ENCODE peak calls at places on chromosome 20, in eight cellular contexts. H, Q, L, C, J, Y, D and K are unnamed samples.

GRCh38 chr20:55684578-55684977 is 320.7 kb downstream of the CBLN4 start:
- DNase-seq in H (no peak), Q (no peak), L (no peak), C (no peak), J (no peak), Y (no peak), D (no peak), K (peak)

GRCh38 chr20:25372584-25373336 is 17.9 kb downstream of the ABHD12 start:
- DNase-seq in H (no peak), Q (no peak), L (no peak), C (no peak), J (no peak), Y (no peak), D (no peak), K (no peak)

GRCh38 chr20:31691646-31692275 is 30.9 kb downstream of the BCL2L1 start:
- DNase-seq in H (no peak), Q (no peak), L (no peak), C (no peak), J (no peak), Y (no peak), D (no peak), K (no peak)

GRCh38 chr20:31943052-31943471 is 8.8 kb downstream of the PDRG1 start:
- DNase-seq in H (no peak), Q (no peak), L (no peak), C (peak), J (no peak), Y (no peak), D (no peak), K (peak)

GRCh38 chr20:23399568-23400241 is 21.6 kb downstream of the NAPB start:
- DNase-seq in H (no peak), Q (no peak), L (no peak), C (no peak), J (peak), Y (peak), D (no peak), K (no peak)

GRCh38 chr20:17806739-17807441 is 107.1 kb downstream of the BANF2 start:
- DNase-seq in H (peak), Q (peak), L (no peak), C (peak), J (no peak), Y (peak), D (no peak), K (peak)

GRCh38 chr20:58106143-58106750 is 122.2 kb downstream of the ANKRD60 start:
- DNase-seq in H (no peak), Q (no peak), L (no peak), C (no peak), J (no peak), Y (no peak), D (no peak), K (no peak)

GRCh38 chr20:21105429-21106170 is 558 bp downstream of the LINC00237 start:
- DNase-seq in H (no peak), Q (peak), L (no peak), C (no peak), J (no peak), Y (no peak), D (no peak), K (no peak)

GRCh38 chr20:6626805-6627204 is 140.7 kb upstream of the BMP2 start:
- DNase-seq in H (no peak), Q (no peak), L (peak), C (no peak), J (no peak), Y (no peak), D (no peak), K (no peak)

GRCh38 chr20:45138451-45139300 is 14.4 kb upstream of the WFDC12 start:
- DNase-seq in H (peak), Q (peak), L (peak), C (peak), J (peak), Y (peak), D (peak), K (no peak)

GRCh38 chr20:5918856-5919633 is 31.3 kb downstream of the TRMT6 start:
- DNase-seq in H (no peak), Q (no peak), L (peak), C (no peak), J (peak), Y (no peak), D (no peak), K (no peak)

GRCh38 chr20:24702501-24703283 is 233.3 kb downstream of the SYNDIG1 start:
- DNase-seq in H (no peak), Q (no peak), L (no peak), C (no peak), J (no peak), Y (no peak), D (no peak), K (no peak)

GRCh38 chr20:16595376-16595775 is 22.1 kb upstream of the KIF16B start:
- DNase-seq in H (no peak), Q (no peak), L (no peak), C (no peak), J (no peak), Y (no peak), D (no peak), K (no peak)

GRCh38 chr20:25023316-25023715 is 30.8 kb upstream of the APMAP start:
- DNase-seq in H (peak), Q (no peak), L (no peak), C (peak), J (no peak), Y (no peak), D (no peak), K (peak)

GRCh38 chr20:3105256-3106137 is 21.0 kb upstream of the AVP start:
- DNase-seq in H (no peak), Q (no peak), L (no peak), C (no peak), J (no peak), Y (no peak), D (no peak), K (no peak)

GRCh38 chr20:58117944-58118343 is 110.5 kb downstream of the ANKRD60 start:
- DNase-seq in H (no peak), Q (no peak), L (no peak), C (no peak), J (no peak), Y (no peak), D (no peak), K (no peak)

GRCh38 chr20:54995553-54995952 is 520.2 kb downstream of the DOK5 start:
- DNase-seq in H (no peak), Q (no peak), L (no peak), C (no peak), J (no peak), Y (no peak), D (no peak), K (no peak)

DNA sequence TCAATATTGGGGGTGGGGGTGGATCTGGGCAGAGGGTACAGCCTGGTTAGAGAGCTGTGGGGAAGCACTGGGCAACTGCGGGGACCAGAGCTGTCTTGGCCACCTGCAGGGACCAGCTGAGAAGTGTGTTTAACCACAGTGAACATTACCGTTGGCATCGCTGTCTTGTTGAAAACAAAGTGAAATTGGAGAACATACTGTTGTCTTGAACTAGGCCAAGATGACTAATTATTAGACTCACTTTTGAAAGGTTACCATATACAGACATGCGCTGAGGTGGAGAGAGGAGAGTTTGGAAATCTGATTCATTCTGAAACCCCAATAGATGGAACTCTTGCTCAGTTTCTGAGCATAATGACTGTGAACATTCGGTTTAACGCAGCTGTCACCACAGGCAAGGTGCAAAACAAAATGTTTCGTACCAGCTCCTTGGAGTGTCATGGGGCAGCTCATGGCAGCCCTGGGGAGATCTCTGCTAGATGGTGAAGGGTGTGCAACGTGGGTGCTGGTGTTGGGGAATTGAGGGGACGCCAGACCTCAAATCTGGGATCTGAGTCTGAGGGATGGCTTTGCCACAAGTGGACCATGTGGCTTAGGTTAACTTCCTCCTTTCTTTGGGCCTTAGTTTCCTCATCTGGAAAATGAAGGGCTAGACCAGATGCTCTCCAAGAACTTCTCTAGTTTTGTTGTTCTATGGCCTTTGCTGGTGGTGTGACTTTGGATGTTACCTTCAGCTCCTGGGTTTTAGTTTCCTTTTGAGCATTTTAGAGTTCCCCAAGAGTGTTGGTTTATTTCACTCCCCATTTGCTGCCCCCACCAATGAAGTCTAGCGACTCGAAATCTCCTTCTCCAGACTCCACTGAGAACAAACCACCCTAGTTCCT is 24.6 kb upstream of the GTSF1L start:
- DNase-seq in H (peak), Q (no peak), L (no peak), C (no peak), J (no peak), Y (no peak), D (no peak), K (no peak)
- TF ChIP-seq EP300 in H (no peak), Q (peak), L (no peak), C (peak), J (no peak), Y (no peak), D (no peak), K (no peak)

DNA sequence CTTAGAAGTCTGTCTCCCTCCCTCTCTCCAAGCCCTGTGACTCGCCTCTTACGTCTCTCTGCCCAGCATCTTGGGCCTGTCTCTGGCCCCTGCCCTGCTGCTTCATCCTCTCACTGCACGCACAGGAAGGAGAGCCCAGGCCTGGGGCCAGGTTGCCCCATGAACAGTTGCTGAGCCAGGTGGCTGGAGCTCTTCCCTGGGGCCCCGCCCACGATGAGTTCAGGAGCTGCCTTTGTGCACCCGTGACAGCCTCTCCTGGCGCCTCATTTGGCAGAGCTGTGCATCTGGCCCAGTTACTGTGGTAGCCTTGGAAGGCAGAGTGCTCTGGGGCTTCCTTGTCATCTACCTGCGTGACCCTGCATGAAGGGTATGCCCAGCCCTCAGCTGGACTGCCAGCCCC is 44.5 kb downstream of the SLC52A3 start:
- DNase-seq in H (no peak), Q (no peak), L (no peak), C (no peak), J (no peak), Y (no peak), D (no peak), K (no peak)
- TF ChIP-seq EP300 in H (no peak), Q (no peak), L (no peak), C (no peak), J (no peak), Y (no peak), D (no peak), K (no peak)

GRCh38 chr20:52936368-52936986 is 35.7 kb upstream of the TSHZ2 start:
- DNase-seq in H (no peak), Q (no peak), L (no peak), C (no peak), J (no peak), Y (no peak), D (no peak), K (no peak)

GRCh38 chr20:52941803-52942202 is 30.4 kb upstream of the TSHZ2 start:
- DNase-seq in H (no peak), Q (no peak), L (no peak), C (no peak), J (no peak), Y (no peak), D (no peak), K (no peak)

GRCh38 chr20:52943185-52943841 is 28.8 kb upstream of the TSHZ2 start:
- DNase-seq in H (no peak), Q (no peak), L (peak), C (no peak), J (no peak), Y (no peak), D (no peak), K (no peak)

GRCh38 chr20:52933867-52934266 is 38.3 kb upstream of the TSHZ2 start:
- DNase-seq in H (no peak), Q (no peak), L (no peak), C (no peak), J (no peak), Y (no peak), D (no peak), K (no peak)

GRCh38 chr20:52937701-52938100 is 34.5 kb upstream of the TSHZ2 start:
- DNase-seq in H (no peak), Q (no peak), L (peak), C (no peak), J (no peak), Y (no peak), D (no peak), K (no peak)
- TF ChIP-seq EP300 in H (no peak), Q (no peak), L (no peak), C (no peak), J (no peak), Y (no peak), D (no peak), K (no peak)

GRCh38 chr20:59935457-59936185 is 2.2 kb upstream of the SYCP2 start:
- DNase-seq in H (no peak), Q (no peak), L (no peak), C (no peak), J (no peak), Y (no peak), D (no peak), K (no peak)

GRCh38 chr20:59932616-59933295 is 681 bp downstream of the SYCP2 start:
- DNase-seq in H (no peak), Q (peak), L (no peak), C (no peak), J (no peak), Y (no peak), D (no peak), K (peak)

GRCh38 chr20:59933296-59933848 is at the start of gene SYCP2:
- DNase-seq in H (peak), Q (peak), L (no peak), C (peak), J (peak), Y (peak), D (no peak), K (peak)

GRCh38 chr20:59931511-59932312 is 1.7 kb downstream of the SYCP2 start:
- DNase-seq in H (no peak), Q (no peak), L (no peak), C (no peak), J (no peak), Y (no peak), D (no peak), K (no peak)

DNA sequence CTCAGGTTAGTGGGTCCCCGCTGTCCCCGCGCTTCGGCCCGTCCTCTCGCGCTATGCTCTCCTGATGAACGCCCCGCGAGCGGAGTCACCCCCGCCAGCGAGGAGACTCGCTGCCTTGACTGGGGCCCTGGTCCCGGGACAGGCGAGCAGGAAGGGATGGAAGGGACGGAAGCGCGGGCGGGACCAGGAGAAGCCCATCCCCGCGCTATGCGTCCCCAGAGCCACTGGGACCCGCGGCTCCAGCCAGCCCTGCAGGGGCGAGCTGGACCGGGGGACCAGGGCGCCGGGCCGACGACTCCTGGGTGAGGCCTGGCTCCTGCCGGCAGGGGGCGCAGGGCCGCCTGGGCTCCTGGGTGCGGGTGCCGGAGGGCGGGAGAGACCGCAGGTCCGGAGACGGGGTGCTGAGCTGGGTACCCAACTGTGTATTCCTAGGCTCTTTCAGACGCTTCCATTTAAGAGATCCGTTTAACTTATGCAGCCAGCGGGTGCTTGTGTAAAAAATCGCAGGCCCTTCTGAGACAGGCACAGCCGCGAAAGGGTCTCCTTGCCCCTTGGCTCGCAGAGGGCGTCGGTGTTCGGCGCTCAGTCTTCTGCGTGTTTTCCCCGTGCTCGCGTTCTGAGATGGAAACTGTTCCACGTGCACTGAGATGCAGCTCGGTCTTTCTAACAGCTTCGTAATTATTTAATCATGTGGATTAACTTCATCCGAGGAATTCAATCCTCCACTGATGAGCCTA is 580 bp upstream of the SYCP2 start:
- DNase-seq in H (peak), Q (peak), L (peak), C (peak), J (peak), Y (peak), D (no peak), K (peak)
- TF ChIP-seq EP300 in H (no peak), Q (no peak), L (no peak), C (no peak), J (no peak), Y (no peak), D (no peak), K (no peak)

DNA sequence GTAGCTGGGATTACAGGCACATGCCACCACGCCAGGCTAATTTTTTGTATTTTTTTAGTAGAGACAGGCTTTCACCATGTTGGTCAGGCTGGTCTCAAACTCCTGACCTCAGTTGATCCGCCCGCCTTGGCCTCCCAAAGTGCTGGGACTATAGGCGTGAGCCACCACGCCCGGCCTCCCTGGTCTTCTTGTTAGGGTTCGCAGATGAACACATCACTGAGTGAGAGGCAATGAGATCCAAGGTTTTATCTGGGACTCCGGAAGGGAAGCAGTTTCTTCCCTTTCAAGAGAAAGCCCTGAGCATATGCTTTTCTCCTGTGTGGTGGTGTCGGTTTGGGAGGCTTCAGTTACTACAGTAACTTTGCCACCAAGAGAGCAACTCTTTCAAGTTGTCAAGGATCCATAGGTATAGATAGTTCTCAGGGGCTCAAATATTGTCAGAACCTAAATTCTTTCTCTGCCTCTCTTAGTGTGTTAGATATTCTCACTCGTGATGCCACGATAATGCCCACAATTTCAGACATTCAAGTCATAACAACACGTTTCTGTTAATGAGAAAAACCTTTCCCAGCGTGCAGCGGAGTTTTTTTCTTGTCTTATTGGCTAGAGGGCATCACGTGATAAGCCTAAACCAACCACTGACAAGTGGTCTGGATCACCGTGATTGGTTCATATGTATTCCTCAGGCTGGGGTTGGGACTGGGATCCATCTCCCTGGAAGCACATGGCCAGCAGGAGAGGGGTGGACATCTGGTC is 36.2 kb upstream of the NCOA3 start:
- DNase-seq in H (no peak), Q (no peak), L (no peak), C (no peak), J (no peak), Y (peak), D (no peak), K (no peak)
- TF ChIP-seq EP300 in H (no peak), Q (no peak), L (no peak), C (no peak), J (no peak), Y (no peak), D (no peak), K (no peak)

GRCh38 chr20:56788041-56788670 is 159.1 kb downstream of the TFAP2C start:
- DNase-seq in H (peak), Q (no peak), L (peak), C (no peak), J (peak), Y (no peak), D (no peak), K (no peak)
- TF ChIP-seq EP300 in H (peak), Q (peak), L (peak), C (no peak), J (peak), Y (no peak), D (no peak), K (no peak)

GRCh38 chr20:35821807-35822242 is 50.0 kb downstream of the PHF20 start:
- DNase-seq in H (no peak), Q (no peak), L (peak), C (no peak), J (no peak), Y (no peak), D (no peak), K (no peak)

GRCh38 chr20:35823147-35823546 is 51.3 kb downstream of the PHF20 start:
- DNase-seq in H (no peak), Q (no peak), L (no peak), C (no peak), J (no peak), Y (peak), D (no peak), K (no peak)

GRCh38 chr20:35823937-35824336 is 52.1 kb downstream of the PHF20 start:
- DNase-seq in H (no peak), Q (no peak), L (no peak), C (no peak), J (no peak), Y (no peak), D (no peak), K (no peak)

GRCh38 chr20:35826361-35826760 is 54.5 kb downstream of the PHF20 start:
- DNase-seq in H (no peak), Q (no peak), L (no peak), C (no peak), J (no peak), Y (no peak), D (no peak), K (no peak)

DNA sequence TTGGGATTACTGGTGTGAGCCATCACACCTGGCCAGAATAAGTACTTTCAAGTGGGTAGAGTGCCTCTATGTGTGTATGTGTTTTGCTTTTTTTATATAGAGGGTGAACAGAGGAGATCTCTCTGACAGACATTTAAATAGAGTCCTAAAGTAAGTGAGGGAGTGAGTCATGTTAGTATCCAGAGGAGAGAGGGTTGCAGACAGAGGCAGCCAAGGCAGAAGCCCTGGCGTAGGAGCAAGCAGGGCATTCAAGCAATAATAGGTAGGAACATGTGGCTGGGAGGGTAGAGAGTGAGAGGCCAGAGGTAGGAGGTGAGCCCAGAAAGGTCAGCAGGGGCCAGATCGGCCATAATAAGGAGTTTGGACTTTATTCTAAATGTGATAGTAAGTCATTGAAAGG is 48.9 kb downstream of the PHF20 start:
- DNase-seq in H (no peak), Q (no peak), L (no peak), C (no peak), J (no peak), Y (no peak), D (no peak), K (no peak)
- TF ChIP-seq EP300 in H (no peak), Q (no peak), L (no peak), C (no peak), J (no peak), Y (no peak), D (no peak), K (no peak)